ENCODE peak calls at places on chromosome 7, in seven cellular contexts. H is A549, Q is hepatocyte, G is PC-3, Y is AG10803, O is brain microvascular endothelial cell, M is cardiac muscle cell. J is an unnamed sample.

GRCh38 chr7:96198047-96198636 is 123.8 kb downstream of the SLC25A13 start:
- DNase-seq in H (no peak), Q (no peak), G (no peak), Y (no peak), O (no peak), M (no peak), J (no peak)

GRCh38 chr7:115009736-115010435 is 88.0 kb downstream of the MDFIC start:
- DNase-seq in H (no peak), Q (no peak), G (no peak), Y (peak; percentile 89), O (no peak), M (peak; percentile 76), J (no peak)

GRCh38 chr7:54967384-54967783 is 51.4 kb upstream of the EGFR start:
- DNase-seq in H (peak; percentile 86), Q (peak; percentile 31), G (peak; percentile 98), Y (peak; percentile 60), O (no peak), M (no peak), J (no peak)

GRCh38 chr7:155780884-155781283 is 31.4 kb downstream of the SHH start:
- DNase-seq in H (no peak), Q (no peak), G (no peak), Y (no peak), O (no peak), M (no peak), J (no peak)

GRCh38 chr7:86814980-86815379 is 171.3 kb downstream of the GRM3 start:
- DNase-seq in H (peak; percentile 40), Q (peak; percentile 28), G (peak; percentile 38), Y (peak; percentile 3), O (no peak), M (peak; percentile 6), J (peak; percentile 25)

GRCh38 chr7:26584964-26585650 is 279.3 kb downstream of the SKAP2 start:
- DNase-seq in H (no peak), Q (peak; percentile 28), G (peak; percentile 42), Y (no peak), O (no peak), M (no peak), J (no peak)

GRCh38 chr7:30251708-30252329 is 32.6 kb upstream of the ZNRF2 start:
- DNase-seq in H (no peak), Q (peak; percentile 31), G (no peak), Y (peak; percentile 7), O (no peak), M (no peak), J (no peak)

GRCh38 chr7:68800316-68800715 is 798.0 kb upstream of the AUTS2 start:
- DNase-seq in H (peak; percentile 33), Q (no peak), G (no peak), Y (no peak), O (no peak), M (no peak), J (no peak)

GRCh38 chr7:30548762-30549344 is 44.2 kb upstream of the GGCT start:
- DNase-seq in H (peak; percentile 69), Q (peak; percentile 87), G (peak; percentile 84), Y (peak; percentile 60), O (peak; percentile 70), M (peak; percentile 84), J (peak; percentile 69)

GRCh38 chr7:120662291-120662690 is 195.7 kb downstream of the TSPAN12 start:
- DNase-seq in H (no peak), Q (no peak), G (no peak), Y (no peak), O (no peak), M (peak; percentile 11), J (no peak)

GRCh38 chr7:122790558-122790957 is 87.8 kb upstream of the RNF148 start:
- DNase-seq in H (no peak), Q (no peak), G (no peak), Y (no peak), O (no peak), M (no peak), J (no peak)

GRCh38 chr7:117004899-117005298 is 51.6 kb downstream of the ST7 start:
- DNase-seq in H (no peak), Q (no peak), G (no peak), Y (peak; percentile 34), O (no peak), M (no peak), J (no peak)

GRCh38 chr7:130566168-130566897 is 74.4 kb downstream of the MEST start:
- DNase-seq in H (no peak), Q (peak; percentile 9), G (peak; percentile 4), Y (no peak), O (peak; percentile 94), M (peak; percentile 98), J (no peak)

DNA sequence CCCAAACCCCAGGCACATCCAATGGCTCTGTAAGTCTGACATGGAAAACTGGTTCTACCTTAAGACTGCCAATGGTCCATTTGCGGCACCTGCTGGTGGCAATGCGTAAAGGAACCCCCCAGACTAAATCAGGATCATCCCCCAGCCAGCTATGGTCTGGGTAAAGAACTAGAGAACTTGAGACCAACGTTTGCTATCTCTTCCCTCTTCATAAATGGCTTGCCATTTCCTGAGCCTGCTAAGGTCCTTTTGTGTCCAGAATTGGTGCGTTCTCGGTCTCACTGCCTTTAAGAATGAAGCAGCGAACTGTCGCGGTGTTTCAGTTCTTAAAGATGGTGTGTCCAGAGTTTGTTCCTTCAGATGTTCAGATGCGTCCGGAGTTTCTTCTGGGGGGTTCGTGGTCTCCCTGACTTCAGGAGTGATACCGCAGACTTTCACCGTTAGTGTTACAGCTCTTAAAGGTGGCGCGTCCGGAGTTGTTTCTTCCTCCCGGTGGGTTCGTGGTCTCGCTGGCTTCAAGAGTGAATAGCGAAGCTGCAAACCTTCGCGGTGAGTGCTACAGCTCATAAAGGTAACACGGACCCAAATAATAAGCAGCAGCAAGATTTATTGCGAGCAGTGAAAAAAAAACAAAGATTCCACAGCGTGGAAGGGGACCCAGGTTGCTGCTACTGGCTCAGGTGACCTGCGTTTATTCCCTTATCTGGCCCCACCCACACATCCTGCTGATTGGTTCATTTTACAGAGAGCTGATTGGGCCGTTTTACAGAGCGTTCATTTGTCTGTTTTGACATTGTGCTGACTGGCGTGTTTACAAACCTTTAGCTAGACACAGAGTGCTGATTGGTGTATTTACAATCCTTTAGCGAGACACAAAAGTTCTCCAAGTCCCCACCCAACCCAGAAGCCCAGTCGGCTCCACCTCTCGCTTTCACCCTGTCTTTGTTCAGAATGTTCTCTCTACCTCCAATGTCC is 95.4 kb downstream of the ELMO1 start:
- DNase-seq in H (peak; percentile 9), Q (no peak), G (peak; percentile 8), Y (no peak), O (no peak), M (no peak), J (no peak)
- TF ChIP-seq CTCF in H (peak; percentile 27), Q (peak; percentile 12), G (peak; percentile 49), Y (no peak), O (no peak), M (no peak), J (peak; percentile 32)

GRCh38 chr7:128066858-128067257 is 35.6 kb upstream of the LRRC4 start:
- DNase-seq in H (no peak), Q (no peak), G (no peak), Y (no peak), O (no peak), M (no peak), J (no peak)
- TF ChIP-seq CTCF in H (no peak), Q (no peak), G (no peak), Y (peak; percentile 13), O (peak; percentile 28), M (no peak), J (no peak)

GRCh38 chr7:43441217-43441616 is 141.7 kb upstream of the STK17A start:
- DNase-seq in H (no peak), Q (no peak), G (no peak), Y (no peak), O (no peak), M (no peak), J (no peak)

GRCh38 chr7:43443380-43443779 is 139.5 kb upstream of the STK17A start:
- DNase-seq in H (no peak), Q (no peak), G (no peak), Y (no peak), O (no peak), M (peak; percentile 20), J (no peak)

GRCh38 chr7:43444711-43445578 is 138.0 kb upstream of the STK17A start:
- DNase-seq in H (no peak), Q (no peak), G (no peak), Y (no peak), O (no peak), M (no peak), J (no peak)

GRCh38 chr7:43438897-43439479 is 143.9 kb upstream of the STK17A start:
- DNase-seq in H (no peak), Q (no peak), G (no peak), Y (no peak), O (no peak), M (no peak), J (no peak)

DNA sequence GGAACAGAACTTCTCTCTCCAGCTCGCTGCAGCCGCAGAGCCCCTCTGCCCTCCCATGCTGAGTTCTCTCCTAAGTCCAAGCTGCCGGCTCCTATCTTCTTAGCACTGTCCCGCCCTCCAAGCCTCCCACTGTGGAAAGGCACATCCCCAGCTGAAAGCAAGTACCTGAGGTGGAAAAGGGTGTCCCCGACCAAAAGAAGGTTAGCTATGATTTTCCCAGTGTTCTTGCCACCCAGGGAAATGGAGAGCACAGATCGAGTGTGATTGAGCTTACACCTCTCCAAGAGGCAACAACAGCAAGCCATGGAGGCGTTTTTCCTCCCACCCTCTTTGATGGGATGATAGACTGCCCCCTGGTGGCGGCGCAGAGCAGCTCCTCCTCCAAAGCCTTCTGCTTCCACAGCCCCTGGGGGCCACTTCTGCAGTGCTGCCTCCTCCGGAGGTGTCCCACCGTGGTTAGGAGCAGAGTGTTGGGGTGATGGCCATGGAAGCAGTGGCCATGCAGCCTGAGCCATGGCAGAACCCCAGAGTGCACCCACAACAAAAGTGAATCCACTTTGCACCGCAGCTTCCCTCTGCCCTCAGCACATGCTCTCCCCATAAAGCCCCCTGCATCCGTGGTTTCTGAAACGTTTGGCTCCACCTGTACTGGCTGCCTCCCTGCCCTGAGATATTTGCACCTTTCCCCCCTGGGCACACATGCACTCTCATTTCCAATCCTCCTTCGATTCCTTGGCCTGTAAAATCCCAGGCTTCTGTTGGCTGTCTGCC is 143.1 kb upstream of the STK17A start:
- DNase-seq in H (peak; percentile 67), Q (peak; percentile 77), G (peak; percentile 68), Y (peak; percentile 59), O (peak; percentile 12), M (peak; percentile 67), J (peak; percentile 44)
- TF ChIP-seq CTCF in H (peak; percentile 80), Q (peak; percentile 63), G (peak; percentile 92), Y (peak; percentile 78), O (peak; percentile 92), M (peak; percentile 83), J (peak; percentile 86)

GRCh38 chr7:40151504-40151903 is 16.7 kb downstream of the SUGCT start:
- DNase-seq in H (no peak), Q (no peak), G (no peak), Y (no peak), O (no peak), M (no peak), J (no peak)

GRCh38 chr7:40147371-40148246 is 12.8 kb downstream of the SUGCT start:
- DNase-seq in H (no peak), Q (no peak), G (no peak), Y (peak; percentile 22), O (peak; percentile 21), M (peak; percentile 4), J (no peak)

GRCh38 chr7:40148671-40149070 is 13.9 kb downstream of the SUGCT start:
- DNase-seq in H (no peak), Q (no peak), G (no peak), Y (no peak), O (no peak), M (no peak), J (no peak)
- TF ChIP-seq CTCF in H (no peak), Q (no peak), G (no peak), Y (no peak), O (no peak), M (no peak), J (no peak)

GRCh38 chr7:5396542-5396941 is 27.1 kb downstream of the TNRC18 start:
- DNase-seq in H (peak; percentile 88), Q (no peak), G (peak; percentile 38), Y (peak; percentile 61), O (no peak), M (peak; percentile 23), J (no peak)
- TF ChIP-seq CTCF in H (peak; percentile 60), Q (no peak), G (peak; percentile 25), Y (peak; percentile 38), O (peak; percentile 10), M (no peak), J (no peak)